ENCODE peak calls at places on chromosomes 3 and 15, in eight cellular contexts. One of them, this sample, is unnamed.

GRCh38 chr3:47854720-47855455 is 52.0 kb downstream of the DHX30 start:
- DNase-seq in NCI-H526 treated with DMSO at 0.1 percent for 48 hours: no peak
- DNase-seq in CD8-positive, alpha-beta memory T cell: no peak
- DNase-seq in T-helper 2 cell: no peak
- DNase-seq in GM13976: no peak
- DNase-seq in HCEC 1CT: no peak
- DNase-seq in body of pancreas: no peak
- DNase-seq in WTC11: no peak
- DNase-seq in this sample: no peak

GRCh38 chr3:70539908-70540307 is 227.5 kb upstream of the MDFIC2 start:
- DNase-seq in NCI-H526 treated with DMSO at 0.1 percent for 48 hours: no peak
- DNase-seq in CD8-positive, alpha-beta memory T cell: no peak
- DNase-seq in T-helper 2 cell: no peak
- DNase-seq in GM13976: no peak
- DNase-seq in HCEC 1CT: no peak
- DNase-seq in body of pancreas: no peak
- DNase-seq in WTC11: no peak
- DNase-seq in this sample: no peak

GRCh38 chr15:59548501-59549230 is 62.9 kb upstream of the GCNT3 start:
- DNase-seq in NCI-H526 treated with DMSO at 0.1 percent for 48 hours: no peak
- DNase-seq in CD8-positive, alpha-beta memory T cell: no peak
- DNase-seq in T-helper 2 cell: no peak
- DNase-seq in GM13976: no peak
- DNase-seq in HCEC 1CT: no peak
- DNase-seq in body of pancreas: no peak
- DNase-seq in WTC11: no peak
- DNase-seq in this sample: no peak

GRCh38 chr15:98682992-98683701 is 34.8 kb downstream of the IGF1R start:
- DNase-seq in NCI-H526 treated with DMSO at 0.1 percent for 48 hours: no peak
- DNase-seq in CD8-positive, alpha-beta memory T cell: no peak
- DNase-seq in T-helper 2 cell: no peak
- DNase-seq in GM13976: no peak
- DNase-seq in HCEC 1CT: peak
- DNase-seq in body of pancreas: no peak
- DNase-seq in WTC11: no peak
- DNase-seq in this sample: no peak

GRCh38 chr3:146680602-146681001 is 75.5 kb upstream of the PLSCR5 start:
- DNase-seq in NCI-H526 treated with DMSO at 0.1 percent for 48 hours: no peak
- DNase-seq in CD8-positive, alpha-beta memory T cell: no peak
- DNase-seq in T-helper 2 cell: no peak
- DNase-seq in GM13976: no peak
- DNase-seq in HCEC 1CT: no peak
- DNase-seq in body of pancreas: no peak
- DNase-seq in WTC11: no peak
- DNase-seq in this sample: no peak

GRCh38 chr3:154214320-154214719 is 93.1 kb downstream of the ARHGEF26 start:
- DNase-seq in NCI-H526 treated with DMSO at 0.1 percent for 48 hours: no peak
- DNase-seq in CD8-positive, alpha-beta memory T cell: no peak
- DNase-seq in T-helper 2 cell: no peak
- DNase-seq in GM13976: no peak
- DNase-seq in HCEC 1CT: no peak
- DNase-seq in body of pancreas: no peak
- DNase-seq in WTC11: no peak
- DNase-seq in this sample: no peak

GRCh38 chr3:86991840-86992430 is 986 bp upstream of the VGLL3 start:
- DNase-seq in NCI-H526 treated with DMSO at 0.1 percent for 48 hours: no peak
- DNase-seq in CD8-positive, alpha-beta memory T cell: no peak
- DNase-seq in T-helper 2 cell: no peak
- DNase-seq in GM13976: no peak
- DNase-seq in HCEC 1CT: peak
- DNase-seq in body of pancreas: no peak
- DNase-seq in WTC11: no peak
- DNase-seq in this sample: no peak

GRCh38 chr3:13088020-13089006 is 15.1 kb upstream of the IQSEC1 start:
- DNase-seq in NCI-H526 treated with DMSO at 0.1 percent for 48 hours: no peak
- DNase-seq in CD8-positive, alpha-beta memory T cell: no peak
- DNase-seq in T-helper 2 cell: no peak
- DNase-seq in GM13976: peak
- DNase-seq in HCEC 1CT: no peak
- DNase-seq in body of pancreas: no peak
- DNase-seq in WTC11: no peak
- DNase-seq in this sample: no peak

GRCh38 chr15:71195242-71195641 is 80.0 kb downstream of the THSD4 start:
- DNase-seq in NCI-H526 treated with DMSO at 0.1 percent for 48 hours: peak
- DNase-seq in CD8-positive, alpha-beta memory T cell: no peak
- DNase-seq in T-helper 2 cell: no peak
- DNase-seq in GM13976: no peak
- DNase-seq in HCEC 1CT: no peak
- DNase-seq in body of pancreas: no peak
- DNase-seq in WTC11: no peak
- DNase-seq in this sample: no peak